ENCODE peak calls at places on chromosomes 12 and 14, in nine cellular contexts. L is heart left ventricle; I is stomach; Z is H9; U is CD8-positive, alpha-beta memory T cell; G is psoas muscle; K is CD4-positive, CD25-positive, alpha-beta regulatory T cell; N is trophoblast cell; C is aorta. J is an unnamed sample. For H3K9me3, the result is how much of the 10 kb centered on the place peaks cover.

GRCh38 chr12:38477341-38478090 is 160.9 kb downstream of the ALG10B start:
- DNase-seq in C (no peak), Z (no peak), K (no peak), G (no peak), U (no peak), L (no peak), N (no peak), I (no peak), J (no peak)

GRCh38 chr12:128784030-128784770 is 39.6 kb downstream of the SLC15A4 start:
- DNase-seq in G (no peak), I (no peak), U (no peak), C (no peak), L (no peak), Z (no peak), K (no peak), N (no peak), J (no peak)

GRCh38 chr14:74792249-74793039 is 29.3 kb downstream of the YLPM1 start:
- DNase-seq in N (no peak), I (no peak), G (no peak), U (no peak), L (no peak), C (no peak), Z (no peak), K (peak), J (no peak)

GRCh38 chr12:128947199-128947598 is 93.9 kb downstream of the GLT1D1 start:
- DNase-seq in Z (no peak), K (no peak), N (no peak), U (no peak), L (no peak), C (no peak), G (no peak), I (no peak), J (no peak)

GRCh38 chr12:124695861-124696260 is 128.4 kb upstream of the NCOR2 start:
- DNase-seq in K (no peak), C (no peak), I (no peak), U (no peak), Z (peak), G (no peak), N (peak), L (no peak), J (no peak)

GRCh38 chr12:100576311-100577036 is 3.0 kb downstream of the GAS2L3 start:
- DNase-seq in K (no peak), G (no peak), I (no peak), L (no peak), Z (no peak), U (no peak), N (peak), C (no peak), J (no peak)

GRCh38 chr12:98352218-98352811 is 163.1 kb upstream of the TMPO start:
- DNase-seq in C (no peak), I (no peak), G (no peak), L (no peak), N (peak), U (no peak), Z (no peak), K (no peak), J (no peak)

GRCh38 chr14:69951263-69951662 is 72.0 kb downstream of the SMOC1 start:
- DNase-seq in I (no peak), U (no peak), C (no peak), Z (no peak), K (no peak), G (no peak), N (no peak), L (no peak), J (no peak)

GRCh38 chr12:115774148-115774905 is 503.2 kb downstream of the MED13L start:
- DNase-seq in G (no peak), Z (no peak), K (no peak), L (no peak), C (no peak), I (no peak), N (no peak), U (no peak), J (no peak)

GRCh38 chr12:123705935-123706334 is 6.2 kb upstream of the ATP6V0A2 start:
- DNase-seq in G (no peak), C (no peak), N (no peak), Z (no peak), U (no peak), I (no peak), K (no peak), L (no peak), J (peak)

GRCh38 chr12:111444314-111444705 is 38.6 kb downstream of the SH2B3 start:
- DNase-seq in K (peak), U (peak), Z (no peak), I (peak), N (no peak), C (no peak), L (peak), G (no peak), J (no peak)

GRCh38 chr14:76782885-76783566 is 21.8 kb downstream of the VASH1 start:
- DNase-seq in C (peak), I (no peak), K (peak), G (no peak), U (no peak), Z (peak), L (no peak), N (no peak), J (no peak)

GRCh38 chr12:96194901-96195844 is 998 bp downstream of the ELK3 start:
- DNase-seq in Z (peak), I (peak), N (peak), K (peak), G (peak), U (peak), C (no peak), L (peak), J (peak)

GRCh38 chr14:60753264-60754126 is 18.9 kb downstream of the MNAT1 start:
- DNase-seq in C (no peak), Z (no peak), K (peak), I (no peak), U (peak), N (peak), G (no peak), L (no peak), J (no peak)

GRCh38 chr14:74018029-74018703 is 922 bp downstream of the ENTPD5 start:
- DNase-seq in I (no peak), N (no peak), K (no peak), Z (no peak), U (no peak), G (no peak), L (no peak), C (no peak), J (no peak)

GRCh38 chr12:58576071-58576470 is 344.2 kb downstream of the LRIG3 start:
- DNase-seq in L (no peak), G (no peak), N (no peak), I (no peak), U (no peak), Z (no peak), K (no peak), C (no peak), J (no peak)

GRCh38 chr12:50242751-50243191 is 40.5 kb downstream of the LIMA1 start:
- DNase-seq in Z (no peak), I (no peak), C (no peak), N (peak), G (no peak), K (no peak), L (no peak), U (no peak), J (no peak)

GRCh38 chr12:74449872-74450271 is 87.8 kb upstream of the ATXN7L3B start:
- DNase-seq in I (no peak), K (no peak), G (no peak), L (no peak), C (no peak), Z (no peak), U (no peak), N (no peak), J (no peak)

GRCh38 chr12:129215436-129216025 is 362.3 kb downstream of the GLT1D1 start:
- DNase-seq in G (no peak), I (no peak), Z (no peak), L (no peak), U (no peak), K (no peak), N (no peak), C (no peak), J (no peak)

GRCh38 chr12:129717438-129717837 is 186.4 kb downstream of the TMEM132D start:
- DNase-seq in C (no peak), Z (no peak), G (no peak), I (no peak), U (no peak), K (no peak), N (no peak), L (no peak), J (no peak)

GRCh38 chr12:117885211-117885610 is 83.6 kb downstream of the KSR2 start:
- DNase-seq in Z (no peak), I (no peak), U (no peak), L (no peak), N (no peak), C (no peak), K (no peak), G (no peak), J (no peak)

GRCh38 chr12:112759786-112760185 is 31.8 kb upstream of the RPH3A start:
- DNase-seq in U (no peak), K (no peak), L (no peak), G (no peak), Z (no peak), I (no peak), C (no peak), N (no peak), J (no peak)

GRCh38 chr12:18951219-18951618 is 178.3 kb upstream of the PLEKHA5 start:
- DNase-seq in N (no peak), L (no peak), U (no peak), Z (no peak), K (no peak), I (no peak), C (no peak), G (no peak), J (no peak)

GRCh38 chr12:127401005-127401404 is 866.0 kb upstream of the TMEM132C start:
- DNase-seq in K (no peak), I (no peak), C (no peak), U (no peak), L (no peak), N (no peak), G (no peak), Z (no peak), J (no peak)

GRCh38 chr14:55303646-55304277 is 32.5 kb downstream of the FBXO34 start:
- DNase-seq in G (no peak), L (no peak), Z (no peak), K (no peak), I (no peak), U (no peak), C (no peak), N (no peak), J (no peak)

GRCh38 chr14:45939572-45939971 is 686.6 kb upstream of the MIS18BP1 start:
- DNase-seq in L (no peak), U (no peak), C (no peak), Z (no peak), I (no peak), N (no peak), K (no peak), G (no peak), J (no peak)

GRCh38 chr12:54381136-54381535 is 3.4 kb downstream of the ZNF385A start:
- DNase-seq in L (no peak), N (no peak), I (no peak), G (no peak), U (no peak), C (no peak), K (no peak), Z (no peak), J (no peak)

DNA sequence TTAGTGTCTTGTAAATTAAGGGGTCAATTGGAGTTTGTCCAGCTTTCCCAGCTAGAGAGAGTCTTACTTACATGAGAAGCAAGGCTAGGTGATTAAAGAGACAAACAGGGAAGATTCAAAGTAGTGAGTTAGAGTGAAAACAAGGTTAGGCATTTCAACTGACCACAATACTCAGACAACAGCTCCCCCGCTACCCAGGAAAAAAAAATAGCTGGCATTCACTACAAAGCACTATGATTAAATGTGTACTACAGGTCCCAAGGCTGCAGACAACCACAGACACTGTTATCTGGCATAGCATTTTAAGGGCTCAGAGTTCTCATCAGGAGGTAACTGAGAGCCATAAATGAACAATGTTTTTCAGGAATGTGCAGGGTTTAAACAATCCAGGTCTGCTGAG is 680.9 kb downstream of the TMEM121 start:
- DNase-seq in K (no peak), G (no peak), C (no peak), Z (no peak), N (no peak), U (no peak), L (no peak), I (no peak), J (no peak)
- H3K9me3 ChIP-seq in K (under half), G (under half), C (under half), Z (half or more), N (under half), U (under half), L (under half), I (under half), J (under half)

DNA sequence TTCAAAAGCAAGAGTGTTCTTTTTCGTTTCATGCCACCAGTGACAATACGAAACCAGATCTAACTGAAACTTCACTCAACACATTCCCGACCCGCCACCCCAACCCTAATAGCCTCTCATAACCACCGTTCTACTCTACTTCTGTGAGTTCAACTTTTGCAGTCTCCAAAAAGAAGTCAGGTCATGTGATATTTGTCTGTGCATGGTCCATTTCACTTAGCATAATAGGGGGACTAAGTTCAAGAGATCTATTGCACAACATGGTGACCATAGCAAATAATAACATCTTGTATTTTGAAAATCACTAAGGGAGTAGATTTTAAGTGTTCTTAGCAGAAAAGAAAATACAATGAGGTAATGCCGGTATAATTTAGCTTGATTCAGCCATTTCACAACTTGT is 376.4 kb downstream of the DIO2 start:
- DNase-seq in N (no peak), Z (no peak), G (no peak), U (no peak), K (no peak), C (no peak), L (no peak), I (no peak), J (no peak)
- H3K9me3 ChIP-seq in N (under half), Z (under half), G (under half), U (under half), K (under half), C (under half), L (under half), I (under half), J (under half)

GRCh38 chr12:34602213-34602940 is 580.1 kb downstream of the ALG10 start:
- DNase-seq in L (no peak), N (no peak), G (no peak), I (no peak), Z (no peak), C (no peak), U (no peak), K (no peak), J (no peak)

GRCh38 chr12:34599530-34600513 is 577.5 kb downstream of the ALG10 start:
- DNase-seq in K (no peak), L (no peak), G (peak), C (peak), I (no peak), Z (no peak), U (no peak), N (no peak), J (no peak)

GRCh38 chr12:34603382-34604035 is 581.2 kb downstream of the ALG10 start:
- DNase-seq in I (no peak), G (no peak), L (no peak), N (no peak), C (no peak), U (no peak), Z (no peak), K (no peak), J (no peak)

GRCh38 chr12:34600592-34601462 is 578.5 kb downstream of the ALG10 start:
- DNase-seq in U (no peak), Z (no peak), K (no peak), L (no peak), G (peak), C (peak), I (no peak), N (no peak), J (no peak)

DNA sequence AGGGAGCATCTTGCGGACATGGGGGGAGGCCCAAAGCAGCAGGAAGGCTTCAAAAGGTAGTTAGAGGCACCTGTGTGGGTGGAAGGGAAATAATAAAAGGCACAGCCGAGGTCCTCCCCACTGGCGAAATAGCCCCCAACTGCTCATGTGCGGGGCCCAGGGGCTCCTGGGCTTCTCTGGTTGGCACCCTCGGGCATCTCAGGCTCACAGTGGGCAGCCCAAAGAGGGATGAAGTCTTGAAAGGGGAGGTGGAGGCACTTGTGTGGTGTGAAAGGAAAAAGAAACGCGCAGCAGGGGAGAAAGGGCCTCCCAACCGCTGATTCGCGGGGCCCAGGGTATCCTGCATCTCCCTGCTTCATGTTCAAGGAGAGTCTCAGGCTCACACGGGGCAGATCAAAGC is 579.4 kb downstream of the ALG10 start:
- DNase-seq in N (no peak), U (no peak), I (no peak), K (no peak), C (peak), G (peak), Z (no peak), L (no peak), J (no peak)
- H3K9me3 ChIP-seq in N (half or more), U (under half), I (half or more), K (half or more), C (under half), G (under half), Z (half or more), L (under half), J (under half)

GRCh38 chr12:40525054-40525453 is 167.2 kb upstream of the CNTN1 start:
- DNase-seq in Z (no peak), K (no peak), N (no peak), C (no peak), L (no peak), I (no peak), G (no peak), U (no peak), J (no peak)

GRCh38 chr12:40522837-40523236 is 169.4 kb upstream of the CNTN1 start:
- DNase-seq in K (no peak), N (no peak), G (no peak), C (no peak), L (no peak), I (no peak), Z (no peak), U (no peak), J (no peak)
- H3K9me3 ChIP-seq in K (under half), N (under half), G (under half), C (under half), L (under half), I (under half), Z (under half), U (under half), J (under half)

DNA sequence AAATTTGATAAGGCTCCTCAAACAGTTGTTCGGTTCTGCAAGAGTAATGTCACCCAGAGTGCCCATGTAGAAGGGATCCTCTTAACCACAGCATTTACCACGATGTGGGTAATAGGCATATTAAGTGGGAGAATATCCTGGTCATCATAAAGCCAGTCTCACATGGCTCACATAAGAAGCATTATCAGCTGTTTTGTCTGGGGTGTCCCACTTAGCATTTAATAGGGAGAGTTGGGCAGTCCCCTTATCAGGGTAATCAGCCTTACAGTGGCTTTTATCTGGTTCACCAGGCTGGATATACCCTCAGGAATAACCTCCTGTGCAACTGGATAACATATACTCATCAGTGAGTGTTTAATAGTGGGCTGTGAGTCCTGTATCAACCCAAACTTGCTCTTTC is 12.9 kb upstream of the TMEM263 start:
- DNase-seq in L (no peak), Z (no peak), I (no peak), G (no peak), K (no peak), C (no peak), U (no peak), N (no peak), J (no peak)
- H3K9me3 ChIP-seq in L (under half), Z (under half), I (under half), G (under half), K (under half), C (under half), U (under half), N (under half), J (under half)

DNA sequence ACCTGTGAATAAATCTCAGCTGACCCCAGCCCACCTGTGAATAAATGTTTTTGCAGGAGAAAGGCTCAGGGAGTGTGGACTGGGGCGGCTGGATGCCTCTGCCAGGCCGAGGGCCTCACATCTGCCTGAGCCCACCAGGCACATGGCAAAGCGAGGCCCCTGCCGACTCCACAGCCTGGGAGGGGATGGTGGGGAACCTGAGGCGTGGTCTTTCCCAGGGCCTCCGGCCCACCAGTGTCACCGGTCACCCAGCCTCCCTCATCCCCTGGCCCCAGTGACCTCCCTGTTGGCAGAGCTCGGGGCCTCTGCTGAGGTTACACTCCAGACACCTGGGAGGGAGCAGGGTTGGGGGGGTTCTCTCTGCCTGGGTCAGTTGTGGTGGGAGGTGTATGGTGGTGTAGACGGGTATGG is 8.2 kb downstream of the NOC4L start:
- DNase-seq in L (no peak), U (no peak), I (no peak), K (no peak), C (no peak), N (no peak), G (peak), Z (no peak), J (no peak)
- H3K9me3 ChIP-seq in L (under half), U (under half), I (under half), K (under half), C (under half), N (under half), G (under half), Z (under half), J (under half)

GRCh38 chr12:7175493-7175892 is 14.0 kb upstream of the PEX5 start:
- DNase-seq in I (no peak), C (no peak), G (no peak), L (no peak), U (no peak), N (no peak), Z (no peak), K (no peak), J (no peak)

GRCh38 chr12:7171854-7172253 is 17.6 kb upstream of the PEX5 start:
- DNase-seq in N (no peak), G (no peak), L (no peak), C (no peak), Z (no peak), U (no peak), K (no peak), I (no peak), J (no peak)

DNA sequence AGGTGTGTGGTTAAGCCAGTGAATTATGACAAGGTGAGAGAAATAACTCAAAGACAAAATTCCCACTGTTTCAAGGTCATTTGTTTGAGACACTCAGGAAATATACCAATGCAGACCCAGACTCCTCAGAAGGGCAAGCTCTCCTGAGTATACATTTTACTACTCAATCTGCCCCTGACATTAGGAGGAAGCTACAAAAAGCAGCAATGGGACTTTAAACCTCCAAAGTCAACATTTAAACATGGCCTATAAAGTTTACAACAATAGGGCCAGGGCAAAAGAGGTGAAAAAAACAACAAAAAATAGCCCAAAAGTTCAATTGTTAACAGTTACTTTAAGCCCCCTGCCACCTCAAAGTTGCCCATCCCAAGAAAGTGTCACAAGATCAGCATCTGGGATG is 19.5 kb upstream of the PEX5 start:
- DNase-seq in I (no peak), G (no peak), U (no peak), N (no peak), K (no peak), L (no peak), C (no peak), Z (no peak), J (no peak)
- H3K9me3 ChIP-seq in I (under half), G (under half), U (under half), N (under half), K (under half), L (under half), C (under half), Z (half or more), J (under half)